ENCODE peak calls at places on chromosome 22, in seven cellular contexts. P is mesenchymal stem cell, Y is IMR-90, O is H9, R is neuronal stem cell, Q is mesendoderm, C is trophoblast cell. K is an unnamed sample.

GRCh38 chr22:24761888-24762675 is 12.4 kb downstream of the PIWIL3 start:
- DNase-seq in C (no peak), R (no peak), O (no peak), Y (peak; percentile 30), Q (no peak), P (no peak), K (no peak)

GRCh38 chr22:39522567-39523300 is 2.4 kb downstream of the ATF4 start:
- DNase-seq in C (peak; percentile 49), Q (no peak), P (peak; percentile 57), Y (peak; percentile 66), R (no peak), O (no peak), K (no peak)

GRCh38 chr22:17272511-17272991 is 53.3 kb upstream of the ADA2 start:
- DNase-seq in O (peak; percentile 84), R (no peak), C (no peak), P (no peak), Q (peak; percentile 95), Y (no peak), K (peak; percentile 71)

GRCh38 chr22:46777609-46777970 is 15.1 kb downstream of the TBC1D22A start:
- DNase-seq in P (no peak), C (no peak), Y (no peak), Q (no peak), O (no peak), R (no peak), K (no peak)

GRCh38 chr22:20783300-20783673 is 9.4 kb downstream of the SERPIND1 start:
- DNase-seq in O (no peak), C (no peak), Q (no peak), Y (no peak), R (no peak), P (no peak), K (no peak)

GRCh38 chr22:50341977-50342650 is 1.0 kb upstream of the PPP6R2 start:
- DNase-seq in C (peak; percentile 84), Q (peak; percentile 92), R (peak; percentile 92), P (peak; percentile 90), Y (peak; percentile 75), O (peak; percentile 92), K (peak; percentile 96)

GRCh38 chr22:39241632-39242388 is 3.0 kb downstream of the PDGFB start:
- DNase-seq in Q (no peak), R (no peak), Y (no peak), P (no peak), O (no peak), C (no peak), K (no peak)

GRCh38 chr22:38865201-38866023 is 6.6 kb downstream of the CBX6 start:
- DNase-seq in R (no peak), C (no peak), P (no peak), Q (no peak), Y (no peak), O (peak; percentile 27), K (no peak)

GRCh38 chr22:41598081-41598480 is 8.4 kb upstream of the PMM1 start:
- DNase-seq in O (no peak), Q (no peak), Y (peak; percentile 88), C (no peak), P (peak; percentile 91), R (no peak), K (no peak)

GRCh38 chr22:40156001-40156516 is 21.7 kb upstream of the TNRC6B start:
- DNase-seq in R (no peak), Y (peak; percentile 85), Q (peak; percentile 80), P (peak; percentile 90), C (peak; percentile 50), O (peak; percentile 69), K (peak; percentile 51)

DNA sequence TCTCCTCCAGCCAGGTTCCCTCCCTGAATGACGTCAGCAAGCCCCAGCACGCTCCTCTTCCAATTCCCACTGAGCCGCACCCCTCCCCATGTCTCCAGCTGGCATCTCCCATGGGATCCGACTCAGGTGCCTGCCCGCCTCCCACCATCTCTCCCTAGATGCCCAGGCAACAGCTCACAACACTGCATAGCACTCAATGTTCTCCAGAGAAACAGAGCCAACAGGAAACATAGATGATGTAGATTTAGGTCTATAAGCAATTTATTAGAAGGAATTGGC is 532.3 kb downstream of the BRD1 start:
- DNase-seq in O (peak; percentile 20), C (no peak), Q (no peak), R (no peak), P (no peak), Y (no peak), K (no peak)
- H2BK120ac ChIP-seq in O (no peak overlapping the region), C (no peak overlapping the region), Q (no peak overlapping the region), R (no peak overlapping the region), P (no peak overlapping the region), Y (no peak overlapping the region), K (no peak overlapping the region)

GRCh38 chr22:32528316-32528715 is 53.7 kb downstream of the FBXO7 start:
- DNase-seq in R (no peak), P (no peak), Y (no peak), Q (no peak), O (no peak), C (no peak), K (no peak)
- H2BK120ac ChIP-seq in R (no peak overlapping the region), P (no peak overlapping the region), Y (no peak overlapping the region), Q (no peak overlapping the region), O (no peak overlapping the region), C (peak overlapping the region; percentile 16), K (no peak overlapping the region)

DNA sequence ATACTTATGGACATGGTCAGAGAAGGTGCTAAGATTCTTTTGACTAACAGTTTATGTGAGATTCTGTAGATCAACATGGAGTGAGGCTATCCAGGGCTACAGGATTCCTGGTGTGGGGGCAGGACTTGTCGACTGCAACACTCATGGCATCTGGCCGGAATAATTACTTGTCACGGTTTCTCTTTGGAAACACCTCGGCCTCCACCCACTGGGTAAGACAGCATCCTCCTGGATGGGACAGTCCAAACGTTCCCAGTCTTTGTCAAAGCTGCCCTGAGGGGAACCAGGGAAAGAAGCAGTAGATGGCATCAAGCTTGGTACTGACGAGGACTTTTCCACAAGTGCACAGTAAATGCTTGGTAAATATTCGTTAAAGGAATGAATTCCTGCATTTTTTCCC is 762.8 kb downstream of the BRD1 start:
- DNase-seq in Y (no peak), Q (no peak), O (no peak), C (no peak), P (no peak), R (no peak), K (no peak)
- H2BK120ac ChIP-seq in Y (no peak overlapping the region), Q (no peak overlapping the region), O (no peak overlapping the region), C (no peak overlapping the region), P (no peak overlapping the region), R (no peak overlapping the region), K (no peak overlapping the region)

GRCh38 chr22:22763512-22763911 is 119.1 kb downstream of the GGTLC2 start:
- DNase-seq in O (no peak), Q (no peak), Y (no peak), R (no peak), P (no peak), C (no peak), K (no peak)

GRCh38 chr22:22761963-22762772 is 117.8 kb downstream of the GGTLC2 start:
- DNase-seq in O (no peak), R (no peak), Y (no peak), Q (no peak), P (no peak), C (no peak), K (no peak)

GRCh38 chr22:22761606-22761962 is 117.2 kb downstream of the GGTLC2 start:
- DNase-seq in O (no peak), P (no peak), Y (no peak), C (no peak), Q (no peak), R (no peak), K (no peak)

GRCh38 chr22:22767876-22768602 is 119.6 kb upstream of the IGLL5 start:
- DNase-seq in P (no peak), Y (no peak), O (peak; percentile 70), R (no peak), Q (peak; percentile 35), C (no peak), K (no peak)

DNA sequence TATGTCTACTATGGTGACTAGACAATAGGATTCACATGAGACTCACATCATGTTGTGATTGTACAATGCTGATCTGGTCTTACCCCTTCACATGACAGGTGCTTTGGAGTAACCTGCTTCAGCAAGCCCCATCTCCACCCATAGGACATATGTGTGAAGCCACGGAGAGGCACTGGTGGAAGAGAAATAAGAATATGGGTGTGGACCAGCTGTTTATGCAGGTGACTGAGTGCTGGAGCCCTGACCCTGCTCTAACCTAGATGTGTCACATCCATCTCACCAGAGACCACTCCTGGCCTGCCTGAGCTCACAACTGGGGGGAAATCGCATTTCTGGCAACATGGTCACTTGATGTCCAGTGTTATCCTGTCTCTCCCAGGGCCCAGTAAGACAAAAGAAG is 119.7 kb downstream of the GGTLC2 start:
- DNase-seq in C (no peak), Q (no peak), P (no peak), R (no peak), Y (no peak), O (no peak), K (peak; percentile 8)
- H2BK120ac ChIP-seq in C (no peak overlapping the region), Q (no peak overlapping the region), P (no peak overlapping the region), R (no peak overlapping the region), Y (no peak overlapping the region), O (no peak overlapping the region), K (no peak overlapping the region)

GRCh38 chr22:28883917-28884753 is 763 bp downstream of the ZNRF3 start:
- DNase-seq in R (peak; percentile 21), Q (peak; percentile 77), O (peak; percentile 66), Y (peak; percentile 44), C (peak; percentile 26), P (peak; percentile 43), K (peak; percentile 79)

GRCh38 chr22:28887725-28888459 is 4.5 kb downstream of the ZNRF3 start:
- DNase-seq in R (no peak), C (no peak), Y (no peak), O (no peak), Q (no peak), P (no peak), K (no peak)

GRCh38 chr22:28884754-28885375 is 1.5 kb downstream of the ZNRF3 start:
- DNase-seq in P (peak; percentile 3), Q (peak; percentile 63), Y (no peak), C (no peak), R (no peak), O (no peak), K (no peak)

GRCh38 chr22:28883657-28883916 is 215 bp downstream of the ZNRF3 start:
- DNase-seq in O (no peak), P (no peak), Y (no peak), C (no peak), Q (no peak), R (no peak), K (no peak)

GRCh38 chr22:28885939-28886338 is 2.6 kb downstream of the ZNRF3 start:
- DNase-seq in P (no peak), O (no peak), R (no peak), Y (no peak), Q (no peak), C (no peak), K (no peak)
- H2BK120ac ChIP-seq in P (no peak overlapping the region), O (no peak overlapping the region), R (no peak overlapping the region), Y (no peak overlapping the region), Q (no peak overlapping the region), C (no peak overlapping the region), K (no peak overlapping the region)

GRCh38 chr22:29706493-29706892 is 13.3 kb upstream of the CABP7 start:
- DNase-seq in Q (peak; percentile 41), R (no peak), Y (no peak), C (no peak), O (peak; percentile 79), P (no peak), K (no peak)

GRCh38 chr22:29705651-29706050 is 14.2 kb upstream of the CABP7 start:
- DNase-seq in P (no peak), O (no peak), Y (no peak), Q (no peak), R (no peak), C (no peak), K (no peak)

GRCh38 chr22:29710193-29710592 is 9.6 kb upstream of the CABP7 start:
- DNase-seq in O (no peak), P (no peak), R (no peak), Y (no peak), Q (no peak), C (no peak), K (no peak)

GRCh38 chr22:29706991-29707390 is 12.8 kb upstream of the CABP7 start:
- DNase-seq in C (no peak), R (no peak), P (no peak), Q (no peak), Y (no peak), O (no peak), K (no peak)

GRCh38 chr22:29707471-29707870 is 12.3 kb upstream of the CABP7 start:
- DNase-seq in Y (no peak), C (no peak), O (no peak), R (no peak), P (no peak), Q (no peak), K (no peak)
- H2BK120ac ChIP-seq in Y (no peak overlapping the region), C (no peak overlapping the region), O (no peak overlapping the region), R (no peak overlapping the region), P (no peak overlapping the region), Q (no peak overlapping the region), K (no peak overlapping the region)